ENCODE peak calls at places on chromosomes 16 and 17, in eight cellular contexts. W is tibial nerve, U is uterus, X is adrenal gland, J is A549, C is heart left ventricle, E is right lobe of liver, G is upper lobe of left lung. A is an unnamed sample. For H3K4me1, the result is how much of the 10 kb centered on the place peaks cover.

GRCh38 chr16:67537270-67537635 is 8.6 kb downstream of the RIPOR1 start:
- DNase-seq in W (no peak), E (peak), G (peak), X (peak), J (no peak), C (peak), U (peak), A (peak)

GRCh38 chr16:47046726-47047602 is 73.5 kb upstream of the DNAJA2 start:
- DNase-seq in E (no peak), X (peak), J (no peak), C (no peak), U (no peak), W (no peak), G (no peak), A (no peak)

GRCh38 chr16:50265716-50266336 is 525 bp upstream of the ADCY7 start:
- DNase-seq in J (no peak), E (no peak), X (no peak), C (peak), G (no peak), U (no peak), W (no peak), A (no peak)

GRCh38 chr17:82878545-82878944 is 38.7 kb upstream of the ZNF750 start:
- DNase-seq in C (no peak), J (no peak), X (no peak), G (no peak), W (peak), E (no peak), U (no peak), A (no peak)

GRCh38 chr17:40022961-40023541 is 7.8 kb downstream of the CSF3 start:
- DNase-seq in U (no peak), C (peak), J (no peak), E (no peak), G (peak), X (no peak), W (no peak), A (no peak)

GRCh38 chr17:66552381-66552780 is 250.0 kb downstream of the PRKCA start:
- DNase-seq in X (no peak), E (no peak), U (no peak), G (no peak), W (no peak), C (no peak), J (no peak), A (no peak)

GRCh38 chr16:14087590-14088154 is 16.6 kb downstream of the MRTFB start:
- DNase-seq in U (no peak), X (no peak), J (no peak), C (no peak), E (no peak), G (no peak), W (no peak), A (no peak)

GRCh38 chr16:47424846-47425245 is 36.0 kb downstream of the ITFG1 start:
- DNase-seq in G (no peak), E (no peak), C (no peak), J (peak), W (no peak), U (no peak), X (no peak), A (no peak)

GRCh38 chr17:49183801-49184200 is 26.6 kb downstream of the GNGT2 start:
- DNase-seq in C (no peak), X (no peak), W (no peak), G (peak), J (no peak), U (no peak), E (no peak), A (no peak)

GRCh38 chr17:81537343-81537855 is 9.2 kb downstream of the FSCN2 start:
- DNase-seq in W (no peak), E (no peak), C (no peak), G (peak), X (peak), U (no peak), J (peak), A (no peak)

GRCh38 chr17:28940675-28941074 is 10.6 kb downstream of the PHF12 start:
- DNase-seq in E (no peak), C (no peak), G (no peak), X (no peak), U (no peak), J (no peak), W (no peak), A (no peak)

GRCh38 chr16:27816561-27816960 is 247.0 kb downstream of the GSG1L start:
- DNase-seq in C (no peak), W (no peak), E (no peak), G (no peak), J (no peak), U (no peak), X (no peak), A (no peak)

GRCh38 chr17:4969551-4970231 is 2.1 kb upstream of the SPAG7 start:
- DNase-seq in J (no peak), E (no peak), C (no peak), W (no peak), U (no peak), G (no peak), X (peak), A (no peak)

GRCh38 chr16:26214694-26215093 is 522.9 kb downstream of the HS3ST4 start:
- DNase-seq in C (no peak), G (no peak), X (no peak), E (no peak), U (no peak), W (no peak), J (no peak), A (no peak)

GRCh38 chr16:11253995-11254912 is 1.8 kb downstream of the SOCS1 start:
- DNase-seq in G (peak), U (no peak), W (no peak), J (no peak), E (no peak), C (peak), X (no peak), A (no peak)

GRCh38 chr17:82574041-82574440 is 54.5 kb downstream of the FOXK2 start:
- DNase-seq in J (no peak), G (no peak), U (no peak), X (no peak), W (no peak), E (no peak), C (no peak), A (no peak)

GRCh38 chr17:79176792-79177601 is 102.4 kb downstream of the ENGASE start:
- DNase-seq in J (no peak), E (no peak), C (no peak), U (no peak), X (no peak), G (no peak), W (no peak), A (no peak)

GRCh38 chr17:72381597-72382397 is 261.0 kb downstream of the SOX9 start:
- DNase-seq in W (no peak), G (no peak), X (no peak), U (no peak), J (no peak), C (no peak), E (no peak), A (no peak)

GRCh38 chr16:82621796-82622195 is 5.0 kb upstream of the CDH13 start:
- DNase-seq in E (no peak), J (no peak), W (no peak), X (no peak), U (no peak), G (no peak), C (no peak), A (no peak)

GRCh38 chr16:50436271-50436670 is 67.5 kb upstream of the BRD7 start:
- DNase-seq in E (no peak), W (no peak), C (no peak), J (no peak), U (no peak), X (no peak), G (no peak), A (no peak)

GRCh38 chr16:69567031-69567680 is 1.4 kb downstream of the NFAT5 start:
- DNase-seq in J (no peak), G (no peak), U (peak), C (no peak), X (no peak), E (no peak), W (no peak), A (no peak)

GRCh38 chr16:69563605-69564580 is 1.9 kb upstream of the NFAT5 start:
- DNase-seq in G (no peak), E (no peak), X (no peak), J (peak), U (no peak), C (no peak), W (no peak), A (no peak)

GRCh38 chr16:69564845-69565610 is 738 bp upstream of the NFAT5 start:
- DNase-seq in J (no peak), X (no peak), C (no peak), E (no peak), G (no peak), W (no peak), U (no peak), A (no peak)

GRCh38 chr16:69566437-69567030 is 768 bp downstream of the NFAT5 start:
- DNase-seq in J (peak), E (peak), U (peak), G (peak), W (peak), X (peak), C (peak), A (peak)

DNA sequence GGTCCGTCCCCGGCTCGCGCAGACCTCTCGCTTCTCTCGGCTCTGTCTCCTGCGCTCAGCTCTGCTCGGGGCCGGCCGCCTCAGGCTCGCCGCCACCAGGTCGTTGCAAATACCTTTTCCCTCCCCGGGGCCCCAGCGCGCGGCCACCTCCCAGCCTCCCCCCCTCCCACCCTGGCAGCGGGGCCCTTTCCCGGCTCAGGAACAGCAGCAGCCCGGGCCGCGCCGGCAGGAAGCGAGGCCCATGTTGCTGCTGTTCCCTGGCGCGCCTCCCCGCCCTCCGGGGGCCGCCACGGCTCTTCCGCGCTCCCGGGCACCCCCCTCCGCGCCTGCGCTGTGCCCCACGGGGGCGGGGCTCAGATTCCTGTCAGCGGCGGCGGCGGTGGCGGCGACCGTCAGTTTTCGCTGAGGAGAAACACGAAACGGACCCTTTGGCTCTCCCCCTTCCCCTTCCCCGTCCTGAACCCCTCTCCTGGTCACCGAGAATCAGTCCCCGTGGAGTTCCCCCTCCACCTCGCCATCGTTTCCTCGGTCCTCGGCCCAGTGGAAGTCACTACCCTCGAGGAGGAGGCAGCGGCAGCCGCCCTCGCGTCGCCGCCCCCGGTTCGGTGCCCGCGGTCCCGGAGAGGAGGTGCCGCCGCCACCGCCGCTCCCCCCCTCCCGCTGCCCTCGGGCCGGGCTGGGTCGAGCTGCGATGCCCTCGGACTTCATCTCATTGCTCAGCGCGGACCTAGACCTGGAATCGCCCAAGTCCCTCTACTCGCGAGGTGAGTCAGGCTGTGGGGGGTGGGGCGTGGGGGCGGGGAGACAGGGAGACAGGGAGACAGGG is at the start of gene NFAT5:
- DNase-seq in X (peak), E (peak), J (peak), W (peak), U (peak), G (peak), C (peak), A (peak)
- TF ChIP-seq POLR2A in X (peak), E (peak), J (peak), W (peak), U (peak), G (peak), C (no peak), A (peak)

GRCh38 chr17:60390881-60391418 is 983 bp downstream of the USP32 start:
- DNase-seq in G (no peak), E (peak), U (peak), C (no peak), J (peak), X (peak), W (peak), A (peak)
- H3K4me3 ChIP-seq in G (peak), E (peak), U (peak), C (peak), J (peak), X (peak), W (peak), A (peak)

DNA sequence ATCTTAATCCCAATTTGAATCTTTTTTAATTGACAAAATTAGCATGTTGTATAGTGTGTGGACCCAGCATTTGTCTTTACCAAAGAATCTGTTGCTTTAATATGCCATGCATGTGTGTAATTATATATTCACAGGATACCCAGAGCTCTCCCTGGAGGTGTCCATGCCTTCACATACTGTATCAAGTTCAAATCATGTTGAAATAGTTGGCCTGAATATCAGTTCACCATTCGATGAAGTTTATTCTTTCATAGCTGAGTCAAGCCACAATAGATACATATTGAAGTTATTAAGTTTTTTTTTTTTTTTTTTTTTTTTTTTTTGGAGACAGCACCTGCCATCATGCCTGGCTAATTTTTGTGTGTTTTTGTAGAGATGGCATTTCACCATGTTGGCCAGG is 320.9 kb downstream of the CPPED1 start:
- DNase-seq in X (no peak), G (no peak), W (no peak), J (no peak), U (no peak), C (no peak), E (no peak), A (no peak)
- H3K4me1 ChIP-seq in X (under half), G (under half), W (under half), J (under half), U (under half), C (under half), E (under half), A (under half)

GRCh38 chr16:9115277-9115676 is 23.8 kb downstream of the HAPSTR1 start:
- DNase-seq in C (no peak), J (no peak), E (no peak), X (no peak), W (no peak), G (no peak), U (no peak), A (no peak)

GRCh38 chr16:9113707-9114106 is 22.3 kb downstream of the HAPSTR1 start:
- DNase-seq in C (no peak), W (no peak), J (no peak), G (no peak), E (no peak), X (no peak), U (no peak), A (no peak)

GRCh38 chr16:9116141-9116540 is 24.7 kb downstream of the HAPSTR1 start:
- DNase-seq in C (no peak), X (no peak), W (no peak), J (no peak), E (no peak), G (no peak), U (no peak), A (no peak)

GRCh38 chr16:9114112-9114511 is 22.7 kb downstream of the HAPSTR1 start:
- DNase-seq in G (no peak), J (no peak), C (no peak), U (no peak), E (no peak), W (no peak), X (no peak), A (no peak)

GRCh38 chr16:9114842-9115241 is 23.4 kb downstream of the HAPSTR1 start:
- DNase-seq in G (no peak), J (no peak), X (no peak), C (no peak), W (no peak), U (no peak), E (no peak), A (no peak)
- TF ChIP-seq POLR2A in G (no peak), J (no peak), X (no peak), C (no peak), W (no peak), U (no peak), E (no peak), A (no peak)

DNA sequence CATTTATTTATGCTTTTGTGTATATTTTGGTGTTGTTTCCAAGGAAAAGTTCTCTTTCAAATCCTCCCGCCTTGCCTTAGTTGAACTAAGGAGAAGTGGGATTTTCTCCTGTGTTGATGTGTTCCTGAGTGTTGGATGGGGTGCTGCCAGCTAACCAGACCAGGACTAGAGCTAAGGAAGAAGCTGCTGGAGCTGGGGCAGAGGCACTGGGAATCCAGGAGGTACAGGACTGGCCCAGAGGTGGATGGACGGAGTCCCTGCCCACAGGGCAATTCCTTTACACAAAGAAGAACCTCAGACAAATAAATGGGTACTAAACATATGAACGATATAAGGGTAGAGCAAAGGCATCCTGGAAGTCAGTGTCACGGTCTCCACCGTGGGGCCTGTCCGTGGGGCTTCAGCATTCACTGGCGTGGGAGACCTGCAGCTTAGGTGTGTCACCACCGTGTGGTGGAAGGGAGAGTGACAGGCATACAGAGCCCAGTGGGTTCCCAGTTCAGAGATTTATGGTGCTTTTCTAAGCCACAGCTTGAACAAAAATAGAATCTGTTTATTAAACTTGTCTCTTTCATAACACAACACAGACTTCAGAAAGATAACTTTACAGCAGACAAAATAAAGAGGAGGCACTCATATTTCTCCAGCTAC is 270.7 kb downstream of the NTN1 start:
- DNase-seq in C (peak), W (peak), J (peak), G (no peak), X (peak), U (peak), E (peak), A (peak)
- H3K4me3 ChIP-seq in C (no peak), W (no peak), J (no peak), G (no peak), X (no peak), U (no peak), E (no peak), A (no peak)

DNA sequence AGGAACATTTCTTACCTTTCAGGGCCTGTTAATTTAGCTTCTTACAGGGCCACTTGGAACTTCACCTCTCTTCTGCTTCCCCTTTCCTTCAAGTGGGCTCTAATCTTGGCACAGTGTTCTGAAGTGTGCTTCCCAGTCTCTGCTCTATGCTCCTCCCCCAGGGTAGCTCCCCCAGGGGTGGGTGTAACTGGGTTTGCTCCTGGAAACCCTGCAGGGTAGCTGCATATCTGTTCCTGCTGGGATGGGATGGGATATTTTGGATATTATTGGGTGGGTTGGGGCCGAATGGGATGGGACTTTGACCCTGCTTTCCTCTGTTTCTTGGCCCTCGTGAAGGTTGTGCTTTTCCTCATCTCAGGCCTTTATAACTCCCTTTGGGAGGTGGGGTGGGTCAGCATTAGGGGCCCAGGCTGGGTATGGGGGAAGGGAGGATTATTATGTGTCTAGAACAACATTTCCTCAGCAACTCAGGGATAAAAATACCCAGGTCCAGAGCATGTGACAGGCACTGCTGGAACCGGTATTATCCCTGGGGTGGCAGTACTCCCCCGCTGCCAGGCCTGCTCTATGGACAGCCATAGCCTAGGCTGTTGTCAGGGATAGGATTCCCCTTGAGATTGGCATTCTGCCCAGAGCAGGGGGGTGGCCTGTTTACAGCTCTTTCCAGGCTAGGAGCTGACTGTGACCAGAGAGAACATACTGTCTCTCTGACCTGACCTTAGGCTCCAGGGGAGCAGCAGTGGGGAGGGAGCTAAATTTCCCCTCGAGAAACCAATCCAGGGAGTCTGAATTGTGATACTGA is 5.0 kb downstream of the NFE2L1 start:
- DNase-seq in C (peak), W (peak), U (peak), J (no peak), G (no peak), X (peak), E (peak), A (peak)
- H3K4me1 ChIP-seq in C (half or more), W (half or more), U (under half), J (half or more), G (half or more), X (half or more), E (half or more), A (under half)